ENCODE peak calls at places on chromosomes 5 and 9, in nine cellular contexts. One of them, this sample, is unnamed.

GRCh38 chr9:105656131-105656921 is 5.9 kb upstream of the TAL2 start:
- DNase-seq in cardiac muscle cell: no peak
- DNase-seq in PC-9: no peak
- DNase-seq in OCI-LY7: no peak
- DNase-seq in CD8-positive, alpha-beta T cell: no peak
- DNase-seq in heart left ventricle: peak; percentile 28
- DNase-seq in stomach: peak; percentile 38
- DNase-seq in adrenal gland: peak; percentile 32
- DNase-seq in fibroblast of lung: peak; percentile 11
- DNase-seq in this sample: peak; percentile 61

GRCh38 chr5:43389679-43390329 is 22.4 kb downstream of the CCL28 start:
- DNase-seq in stomach: peak; percentile 53
- DNase-seq in adrenal gland: peak; percentile 59
- DNase-seq in CD8-positive, alpha-beta T cell: peak; percentile 15
- DNase-seq in cardiac muscle cell: peak; percentile 95
- DNase-seq in PC-9: peak; percentile 91
- DNase-seq in OCI-LY7: peak; percentile 74
- DNase-seq in fibroblast of lung: peak; percentile 80
- DNase-seq in heart left ventricle: no peak
- DNase-seq in this sample: peak; percentile 81

GRCh38 chr9:136571525-136571924 is 25.7 kb upstream of the NOTCH1 start:
- DNase-seq in CD8-positive, alpha-beta T cell: no peak
- DNase-seq in cardiac muscle cell: no peak
- DNase-seq in OCI-LY7: no peak
- DNase-seq in heart left ventricle: peak; percentile 36
- DNase-seq in stomach: no peak
- DNase-seq in PC-9: no peak
- DNase-seq in adrenal gland: no peak
- DNase-seq in fibroblast of lung: no peak
- DNase-seq in this sample: no peak

GRCh38 chr5:116303340-116303739 is 218.5 kb downstream of the COMMD10 start:
- DNase-seq in OCI-LY7: no peak
- DNase-seq in fibroblast of lung: no peak
- DNase-seq in stomach: no peak
- DNase-seq in heart left ventricle: no peak
- DNase-seq in PC-9: no peak
- DNase-seq in cardiac muscle cell: no peak
- DNase-seq in CD8-positive, alpha-beta T cell: no peak
- DNase-seq in adrenal gland: no peak
- DNase-seq in this sample: no peak

GRCh38 chr9:37916471-37917314 is 12.8 kb upstream of the SLC25A51 start:
- DNase-seq in PC-9: no peak
- DNase-seq in cardiac muscle cell: no peak
- DNase-seq in OCI-LY7: no peak
- DNase-seq in adrenal gland: no peak
- DNase-seq in stomach: no peak
- DNase-seq in fibroblast of lung: no peak
- DNase-seq in heart left ventricle: peak; percentile 42
- DNase-seq in CD8-positive, alpha-beta T cell: no peak
- DNase-seq in this sample: no peak

GRCh38 chr5:23268136-23268535 is 239.3 kb upstream of the PRDM9 start:
- DNase-seq in OCI-LY7: no peak
- DNase-seq in stomach: no peak
- DNase-seq in adrenal gland: no peak
- DNase-seq in fibroblast of lung: no peak
- DNase-seq in cardiac muscle cell: no peak
- DNase-seq in CD8-positive, alpha-beta T cell: no peak
- DNase-seq in PC-9: no peak
- DNase-seq in heart left ventricle: no peak
- DNase-seq in this sample: no peak

GRCh38 chr5:122311888-122312669 is at the start of gene SNCAIP:
- DNase-seq in fibroblast of lung: peak; percentile 63
- DNase-seq in stomach: peak; percentile 40
- DNase-seq in PC-9: no peak
- DNase-seq in heart left ventricle: peak; percentile 54
- DNase-seq in cardiac muscle cell: peak; percentile 59
- DNase-seq in CD8-positive, alpha-beta T cell: no peak
- DNase-seq in adrenal gland: peak; percentile 34
- DNase-seq in OCI-LY7: no peak
- DNase-seq in this sample: peak; percentile 56

GRCh38 chr9:129838707-129839259 is 3.5 kb downstream of the USP20 start:
- DNase-seq in CD8-positive, alpha-beta T cell: no peak
- DNase-seq in OCI-LY7: no peak
- DNase-seq in fibroblast of lung: peak; percentile 93
- DNase-seq in adrenal gland: peak; percentile 59
- DNase-seq in stomach: no peak
- DNase-seq in PC-9: peak; percentile 56
- DNase-seq in cardiac muscle cell: peak; percentile 42
- DNase-seq in heart left ventricle: no peak
- DNase-seq in this sample: no peak

DNA sequence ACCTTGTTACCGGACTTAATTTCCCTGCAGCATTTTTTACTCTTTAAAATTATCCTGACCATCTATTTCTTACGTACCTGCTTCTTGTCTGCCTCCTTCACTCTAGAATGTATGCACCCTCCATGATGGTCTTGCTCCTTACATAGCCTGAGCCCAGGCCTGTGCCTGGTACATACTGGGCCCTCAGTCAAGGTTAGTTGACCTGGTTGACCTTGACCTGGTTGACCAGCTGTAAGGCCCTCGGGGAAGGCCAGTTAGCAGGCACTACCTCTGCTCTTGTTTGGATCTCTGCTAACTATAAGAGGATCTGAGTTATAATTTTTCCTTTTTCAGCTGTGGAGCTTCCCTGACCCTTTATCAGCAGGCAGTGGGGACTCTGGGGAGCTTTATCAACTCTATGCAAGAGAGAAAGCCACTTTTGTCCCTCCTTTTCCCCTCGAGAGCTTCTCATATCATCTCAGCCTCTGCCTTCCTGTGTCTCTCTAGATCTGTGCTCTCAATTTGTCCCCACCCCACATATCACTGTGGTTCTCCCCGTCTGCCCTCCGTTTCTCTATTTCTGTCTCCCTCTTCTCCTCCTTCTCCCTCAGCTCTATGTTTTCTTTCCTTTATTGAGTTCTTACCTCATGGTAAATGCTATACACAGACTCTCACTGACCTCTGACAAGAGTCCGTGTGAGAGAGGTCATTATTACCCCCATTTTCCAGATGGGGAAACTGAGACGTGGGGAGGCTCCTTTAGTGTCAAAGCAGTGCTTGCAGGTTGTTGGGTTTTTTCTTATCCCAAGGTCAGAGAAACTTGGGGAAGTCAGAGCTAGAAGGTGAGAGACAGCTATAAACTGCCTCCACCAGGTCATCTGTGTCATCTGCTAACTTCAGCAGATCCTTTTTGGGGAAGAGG is 28.6 kb downstream of the SPRY4 start:
- DNase-seq in cardiac muscle cell: no peak
- DNase-seq in stomach: no peak
- DNase-seq in OCI-LY7: no peak
- DNase-seq in PC-9: no peak
- DNase-seq in heart left ventricle: no peak
- DNase-seq in fibroblast of lung: no peak
- DNase-seq in adrenal gland: no peak
- DNase-seq in CD8-positive, alpha-beta T cell: no peak
- DNase-seq in this sample: no peak
- H3K4me1 ChIP-seq in cardiac muscle cell: peaks cover 35% of the 10 kb centered on the region
- H3K4me1 ChIP-seq in stomach: peaks cover 9% of the 10 kb centered on the region
- H3K4me1 ChIP-seq in OCI-LY7: no peaks in the 10 kb centered on the region
- H3K4me1 ChIP-seq in PC-9: no peaks in the 10 kb centered on the region
- H3K4me1 ChIP-seq in heart left ventricle: peaks cover 53% of the 10 kb centered on the region
- H3K4me1 ChIP-seq in fibroblast of lung: peaks cover 17% of the 10 kb centered on the region
- H3K4me1 ChIP-seq in adrenal gland: peaks cover 20% of the 10 kb centered on the region
- H3K4me1 ChIP-seq in CD8-positive, alpha-beta T cell: no peaks in the 10 kb centered on the region
- H3K4me1 ChIP-seq in this sample: peaks cover 9% of the 10 kb centered on the region

GRCh38 chr5:109718632-109719031 is 28.9 kb downstream of the MAN2A1 start:
- DNase-seq in heart left ventricle: no peak
- DNase-seq in OCI-LY7: no peak
- DNase-seq in PC-9: no peak
- DNase-seq in cardiac muscle cell: no peak
- DNase-seq in CD8-positive, alpha-beta T cell: no peak
- DNase-seq in fibroblast of lung: no peak
- DNase-seq in adrenal gland: no peak
- DNase-seq in stomach: no peak
- DNase-seq in this sample: no peak

GRCh38 chr5:109721741-109722140 is 32.0 kb downstream of the MAN2A1 start:
- DNase-seq in CD8-positive, alpha-beta T cell: no peak
- DNase-seq in fibroblast of lung: no peak
- DNase-seq in cardiac muscle cell: no peak
- DNase-seq in PC-9: no peak
- DNase-seq in heart left ventricle: no peak
- DNase-seq in adrenal gland: no peak
- DNase-seq in stomach: no peak
- DNase-seq in OCI-LY7: no peak
- DNase-seq in this sample: no peak

GRCh38 chr5:109718216-109718615 is 28.5 kb downstream of the MAN2A1 start:
- DNase-seq in adrenal gland: no peak
- DNase-seq in stomach: no peak
- DNase-seq in fibroblast of lung: no peak
- DNase-seq in OCI-LY7: no peak
- DNase-seq in CD8-positive, alpha-beta T cell: no peak
- DNase-seq in PC-9: no peak
- DNase-seq in heart left ventricle: no peak
- DNase-seq in cardiac muscle cell: no peak
- DNase-seq in this sample: no peak

GRCh38 chr5:109725135-109725534 is 35.4 kb downstream of the MAN2A1 start:
- DNase-seq in fibroblast of lung: no peak
- DNase-seq in cardiac muscle cell: no peak
- DNase-seq in heart left ventricle: no peak
- DNase-seq in adrenal gland: no peak
- DNase-seq in stomach: no peak
- DNase-seq in PC-9: no peak
- DNase-seq in OCI-LY7: no peak
- DNase-seq in CD8-positive, alpha-beta T cell: no peak
- DNase-seq in this sample: no peak

GRCh38 chr5:109719978-109720377 is 30.3 kb downstream of the MAN2A1 start:
- DNase-seq in heart left ventricle: no peak
- DNase-seq in CD8-positive, alpha-beta T cell: no peak
- DNase-seq in cardiac muscle cell: no peak
- DNase-seq in OCI-LY7: no peak
- DNase-seq in stomach: no peak
- DNase-seq in adrenal gland: no peak
- DNase-seq in fibroblast of lung: no peak
- DNase-seq in PC-9: no peak
- DNase-seq in this sample: no peak
- TF ChIP-seq CTCF in heart left ventricle: no peak
- TF ChIP-seq CTCF in CD8-positive, alpha-beta T cell: no peak
- TF ChIP-seq CTCF in cardiac muscle cell: no peak
- TF ChIP-seq CTCF in OCI-LY7: peak; percentile 14
- TF ChIP-seq CTCF in stomach: no peak
- TF ChIP-seq CTCF in adrenal gland: no peak
- TF ChIP-seq CTCF in fibroblast of lung: no peak
- TF ChIP-seq CTCF in PC-9: no peak
- TF ChIP-seq CTCF in this sample: no peak

GRCh38 chr5:1099931-1100651 is 11.8 kb downstream of the SLC12A7 start:
- DNase-seq in cardiac muscle cell: no peak
- DNase-seq in PC-9: no peak
- DNase-seq in stomach: no peak
- DNase-seq in fibroblast of lung: peak; percentile 13
- DNase-seq in OCI-LY7: no peak
- DNase-seq in heart left ventricle: no peak
- DNase-seq in adrenal gland: no peak
- DNase-seq in CD8-positive, alpha-beta T cell: no peak
- DNase-seq in this sample: no peak
- H3K4me1 ChIP-seq in cardiac muscle cell: peaks cover 47% of the 10 kb centered on the region
- H3K4me1 ChIP-seq in PC-9: no peaks in the 10 kb centered on the region
- H3K4me1 ChIP-seq in stomach: peaks cover 73% of the 10 kb centered on the region
- H3K4me1 ChIP-seq in fibroblast of lung: peaks cover 13% of the 10 kb centered on the region
- H3K4me1 ChIP-seq in OCI-LY7: no peaks in the 10 kb centered on the region
- H3K4me1 ChIP-seq in heart left ventricle: peaks cover 74% of the 10 kb centered on the region
- H3K4me1 ChIP-seq in adrenal gland: peaks cover 32% of the 10 kb centered on the region
- H3K4me1 ChIP-seq in CD8-positive, alpha-beta T cell: peaks cover 79% of the 10 kb centered on the region
- H3K4me1 ChIP-seq in this sample: peaks cover 33% of the 10 kb centered on the region

DNA sequence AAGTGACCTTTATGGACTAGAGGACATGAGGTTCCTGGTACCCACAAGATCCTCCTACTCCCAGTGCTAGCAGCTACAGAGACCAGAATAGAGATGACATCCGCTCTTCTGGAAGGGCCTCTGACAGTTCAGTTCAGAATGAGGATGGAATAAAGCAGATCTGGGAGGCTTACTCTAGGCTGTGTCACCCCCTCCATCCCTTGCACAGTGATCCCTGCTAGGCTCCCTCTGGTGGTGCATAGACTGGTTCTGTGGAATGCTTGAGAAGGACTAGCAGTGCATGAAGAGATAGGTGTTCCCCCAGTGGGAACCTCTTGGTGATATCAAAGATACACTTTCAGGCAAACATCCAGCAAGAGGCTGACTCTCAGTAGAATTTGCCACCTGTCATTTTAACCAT is 83.0 kb downstream of the NPR3 start:
- DNase-seq in OCI-LY7: no peak
- DNase-seq in stomach: no peak
- DNase-seq in PC-9: no peak
- DNase-seq in heart left ventricle: no peak
- DNase-seq in fibroblast of lung: no peak
- DNase-seq in adrenal gland: peak; percentile 28
- DNase-seq in CD8-positive, alpha-beta T cell: no peak
- DNase-seq in cardiac muscle cell: peak; percentile 27
- DNase-seq in this sample: no peak
- TF ChIP-seq CTCF in OCI-LY7: no peak
- TF ChIP-seq CTCF in stomach: no peak
- TF ChIP-seq CTCF in PC-9: peak; percentile 63
- TF ChIP-seq CTCF in heart left ventricle: no peak
- TF ChIP-seq CTCF in fibroblast of lung: peak; percentile 50
- TF ChIP-seq CTCF in adrenal gland: peak; percentile 36
- TF ChIP-seq CTCF in CD8-positive, alpha-beta T cell: no peak
- TF ChIP-seq CTCF in cardiac muscle cell: peak; percentile 45
- TF ChIP-seq CTCF in this sample: no peak

GRCh38 chr9:76085596-76085995 is 195.1 kb downstream of the PCSK5 start:
- DNase-seq in stomach: no peak
- DNase-seq in heart left ventricle: no peak
- DNase-seq in OCI-LY7: no peak
- DNase-seq in CD8-positive, alpha-beta T cell: no peak
- DNase-seq in cardiac muscle cell: no peak
- DNase-seq in adrenal gland: no peak
- DNase-seq in PC-9: no peak
- DNase-seq in fibroblast of lung: no peak
- DNase-seq in this sample: no peak
- H3K4me1 ChIP-seq in stomach: no peaks in the 10 kb centered on the region
- H3K4me1 ChIP-seq in heart left ventricle: no peaks in the 10 kb centered on the region
- H3K4me1 ChIP-seq in OCI-LY7: no peaks in the 10 kb centered on the region
- H3K4me1 ChIP-seq in CD8-positive, alpha-beta T cell: no peaks in the 10 kb centered on the region
- H3K4me1 ChIP-seq in cardiac muscle cell: peaks cover 14% of the 10 kb centered on the region
- H3K4me1 ChIP-seq in adrenal gland: no peaks in the 10 kb centered on the region
- H3K4me1 ChIP-seq in PC-9: no peaks in the 10 kb centered on the region
- H3K4me1 ChIP-seq in fibroblast of lung: no peaks in the 10 kb centered on the region
- H3K4me1 ChIP-seq in this sample: no peaks in the 10 kb centered on the region

DNA sequence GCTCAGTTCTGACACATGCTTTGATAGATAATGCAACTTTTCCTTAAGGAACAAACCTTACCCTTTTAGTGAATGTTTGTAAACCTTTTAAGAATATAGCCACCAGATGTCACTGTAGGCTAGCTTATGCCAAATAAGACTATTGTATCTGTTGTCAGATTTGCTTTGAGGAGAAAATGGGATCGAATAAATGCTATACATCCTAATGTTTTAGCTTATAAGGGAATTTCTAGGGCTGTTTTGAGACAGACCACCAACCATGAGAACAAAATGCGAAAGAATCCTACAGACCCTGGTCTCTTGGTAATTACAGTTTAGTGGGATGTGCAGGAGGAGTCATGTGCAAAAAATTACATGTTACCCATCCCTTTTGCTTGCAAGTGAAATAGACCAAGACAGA is 127.6 kb upstream of the NMUR2 start:
- DNase-seq in fibroblast of lung: peak; percentile 39
- DNase-seq in stomach: no peak
- DNase-seq in cardiac muscle cell: peak; percentile 71
- DNase-seq in PC-9: peak; percentile 37
- DNase-seq in CD8-positive, alpha-beta T cell: no peak
- DNase-seq in OCI-LY7: peak; percentile 54
- DNase-seq in adrenal gland: no peak
- DNase-seq in heart left ventricle: no peak
- DNase-seq in this sample: peak; percentile 17
- TF ChIP-seq CTCF in fibroblast of lung: peak; percentile 45
- TF ChIP-seq CTCF in stomach: no peak
- TF ChIP-seq CTCF in cardiac muscle cell: peak; percentile 45
- TF ChIP-seq CTCF in PC-9: peak; percentile 72
- TF ChIP-seq CTCF in CD8-positive, alpha-beta T cell: no peak
- TF ChIP-seq CTCF in OCI-LY7: peak; percentile 77
- TF ChIP-seq CTCF in adrenal gland: peak; percentile 54
- TF ChIP-seq CTCF in heart left ventricle: peak; percentile 58
- TF ChIP-seq CTCF in this sample: no peak

This sample was measured in mucosa of descending colon.